ENCODE peak calls at places on chromosomes 1 and 21, in eight cellular contexts. L is aorta; Z is stimulated activated CD8-positive, alpha-beta memory T cell treated with anti-CD3 and anti-CD28 coated beads, Interleukin-7, amount 100 ng/mL, for 1 hour; O is right lobe of liver; X is stimulated activated CD4-positive, alpha-beta T cell treated with anti-CD3 and anti-CD28 coated beads, Interleukin-12 subunit alpha, Interleukin-12 subunit beta, amount 100 ng/mL, for 48 hours; F is SW 1271; J is heart right ventricle; R is Panc1. E is an unnamed sample.

GRCh38 chr1:10986525-10986890 is 25.9 kb upstream of the TARDBP start:
- DNase-seq in L (no peak), Z (no peak), O (no peak), X (no peak), F (no peak), J (no peak), R (no peak), E (no peak)

GRCh38 chr1:156682166-156682890 is 5.1 kb upstream of the NES start:
- DNase-seq in L (no peak), Z (no peak), O (no peak), X (no peak), F (no peak), J (no peak), R (no peak), E (no peak)

GRCh38 chr1:2174348-2175054 is 20.1 kb downstream of the FAAP20 start:
- DNase-seq in L (no peak), Z (no peak), O (no peak), X (no peak), F (peak; percentile 38), J (no peak), R (peak; percentile 25), E (no peak)

GRCh38 chr1:11978290-11978689 is 2.0 kb upstream of the MFN2 start:
- DNase-seq in L (no peak), Z (no peak), O (no peak), X (no peak), F (no peak), J (no peak), R (no peak), E (no peak)

GRCh38 chr21:36706951-36707762 is 8.2 kb downstream of the SIM2 start:
- DNase-seq in L (peak; percentile 35), Z (no peak), O (no peak), X (no peak), F (no peak), J (no peak), R (no peak), E (no peak)

GRCh38 chr1:161486806-161487482 is 18.3 kb upstream of the FCGR2A start:
- DNase-seq in L (no peak), Z (no peak), O (no peak), X (no peak), F (peak; percentile 30), J (peak; percentile 45), R (peak; percentile 38), E (peak; percentile 17)

GRCh38 chr1:27144920-27145661 is 9.8 kb downstream of the SLC9A1 start:
- DNase-seq in L (no peak), Z (no peak), O (no peak), X (no peak), F (no peak), J (no peak), R (no peak), E (no peak)

GRCh38 chr1:209630383-209631219 is 21.6 kb downstream of the LAMB3 start:
- DNase-seq in L (no peak), Z (no peak), O (no peak), X (no peak), F (no peak), J (no peak), R (no peak), E (no peak)

GRCh38 chr1:211703812-211704566 is 28.6 kb upstream of the NEK2 start:
- DNase-seq in L (no peak), Z (no peak), O (no peak), X (no peak), F (no peak), J (no peak), R (no peak), E (no peak)

GRCh38 chr1:200029035-200029623 is 1.6 kb downstream of the NR5A2 start:
- DNase-seq in L (peak; percentile 46), Z (no peak), O (peak; percentile 69), X (no peak), F (no peak), J (no peak), R (no peak), E (no peak)

GRCh38 chr1:109713636-109714035 is 1.6 kb downstream of the GSTM5 start:
- DNase-seq in L (no peak), Z (no peak), O (no peak), X (no peak), F (no peak), J (no peak), R (no peak), E (no peak)

GRCh38 chr1:38839363-38839762 is 20.2 kb downstream of the RRAGC start:
- DNase-seq in L (no peak), Z (no peak), O (peak; percentile 32), X (no peak), F (no peak), J (peak; percentile 74), R (no peak), E (no peak)

GRCh38 chr1:231039161-231040018 is 664 bp downstream of the FAM89A start:
- DNase-seq in L (peak; percentile 59), Z (no peak), O (peak; percentile 49), X (no peak), F (peak; percentile 5), J (peak; percentile 11), R (no peak), E (peak; percentile 19)

GRCh38 chr1:187092104-187092503 is 263.4 kb downstream of the PLA2G4A start:
- DNase-seq in L (no peak), Z (no peak), O (no peak), X (no peak), F (no peak), J (no peak), R (no peak), E (no peak)

GRCh38 chr1:3558036-3558726 is 53.1 kb downstream of the MEGF6 start:
- DNase-seq in L (no peak), Z (no peak), O (no peak), X (no peak), F (no peak), J (no peak), R (no peak), E (no peak)

GRCh38 chr1:210688482-210689233 is 360.0 kb downstream of the HHAT start:
- DNase-seq in L (no peak), Z (no peak), O (no peak), X (no peak), F (no peak), J (no peak), R (no peak), E (no peak)

GRCh38 chr1:12184008-12184681 is 17.4 kb downstream of the TNFRSF1B start:
- DNase-seq in L (peak; percentile 94), Z (no peak), O (peak; percentile 84), X (no peak), F (no peak), J (peak; percentile 89), R (no peak), E (no peak)

GRCh38 chr1:9700340-9700739 is 48.8 kb downstream of the PIK3CD start:
- DNase-seq in L (no peak), Z (no peak), O (no peak), X (no peak), F (peak; percentile 68), J (no peak), R (peak; percentile 73), E (no peak)

GRCh38 chr1:161390559-161390858 is 22.8 kb upstream of the CFAP126 start:
- DNase-seq in L (no peak), Z (no peak), O (no peak), X (no peak), F (no peak), J (no peak), R (no peak), E (no peak)

GRCh38 chr1:12231276-12231595 is 1.4 kb downstream of the VPS13D start:
- DNase-seq in L (no peak), Z (no peak), O (no peak), X (no peak), F (no peak), J (no peak), R (no peak), E (no peak)

GRCh38 chr1:3522564-3523270 is 68.3 kb downstream of the ARHGEF16 start:
- DNase-seq in L (no peak), Z (no peak), O (no peak), X (no peak), F (no peak), J (no peak), R (no peak), E (no peak)

GRCh38 chr21:45336870-45337269 is 49.2 kb upstream of the POFUT2 start:
- DNase-seq in L (peak; percentile 59), Z (no peak), O (peak; percentile 11), X (no peak), F (no peak), J (no peak), R (no peak), E (no peak)

GRCh38 chr1:99814373-99814900 is 35.7 kb upstream of the AGL start:
- DNase-seq in L (no peak), Z (no peak), O (no peak), X (no peak), F (no peak), J (no peak), R (no peak), E (no peak)

GRCh38 chr1:203086992-203087763 is 1.4 kb upstream of the MYOG start:
- DNase-seq in L (no peak), Z (no peak), O (no peak), X (no peak), F (no peak), J (no peak), R (no peak), E (no peak)

GRCh38 chr1:59592924-59593323 is 221.8 kb upstream of the HOOK1 start:
- DNase-seq in L (no peak), Z (no peak), O (no peak), X (no peak), F (no peak), J (no peak), R (no peak), E (no peak)

GRCh38 chr21:45060089-45060488 is 14.3 kb upstream of the ADARB1 start:
- DNase-seq in L (no peak), Z (no peak), O (no peak), X (no peak), F (no peak), J (no peak), R (no peak), E (no peak)

GRCh38 chr1:59431566-59432294 is 134.8 kb downstream of the FGGY start:
- DNase-seq in L (no peak), Z (no peak), O (no peak), X (no peak), F (no peak), J (no peak), R (no peak), E (no peak)

GRCh38 chr1:189429610-189430009 is 1048.1 kb downstream of the BRINP3 start:
- DNase-seq in L (no peak), Z (no peak), O (no peak), X (no peak), F (peak; percentile 1), J (no peak), R (peak; percentile 7), E (no peak)

GRCh38 chr21:18832081-18832670 is 428.6 kb upstream of the TMPRSS15 start:
- DNase-seq in L (no peak), Z (no peak), O (no peak), X (no peak), F (no peak), J (no peak), R (no peak), E (no peak)

GRCh38 chr1:228037401-228038386 is 30.9 kb downstream of the WNT3A start:
- DNase-seq in L (peak; percentile 44), Z (no peak), O (no peak), X (peak; percentile 8), F (no peak), J (no peak), R (no peak), E (no peak)

GRCh38 chr1:232667781-232668101 is 37.8 kb upstream of the SIPA1L2 start:
- DNase-seq in L (no peak), Z (no peak), O (no peak), X (no peak), F (no peak), J (no peak), R (no peak), E (no peak)

GRCh38 chr1:245673920-245674414 is 519.2 kb downstream of the KIF26B start:
- DNase-seq in L (no peak), Z (no peak), O (no peak), X (no peak), F (no peak), J (no peak), R (no peak), E (no peak)

GRCh38 chr21:37220433-37220980 is 46.6 kb downstream of the VPS26C start:
- DNase-seq in L (no peak), Z (no peak), O (peak; percentile 44), X (peak; percentile 15), F (peak; percentile 13), J (no peak), R (peak; percentile 13), E (no peak)

GRCh38 chr1:151222130-151222529 is 23.8 kb downstream of the PIP5K1A start:
- DNase-seq in L (no peak), Z (no peak), O (no peak), X (no peak), F (no peak), J (no peak), R (no peak), E (no peak)